ENCODE peak calls at places on chromosomes 7 and 10, in five cellular contexts. H, P, X, L and V are unnamed samples.

GRCh38 chr10:101270763-101271162 is 41.5 kb upstream of the LBX1 start:
- DNase-seq in P (no peak), H (no peak), X (no peak), L (no peak), V (no peak)

GRCh38 chr10:1521741-1522140 is 215.6 kb downstream of the ADARB2 start:
- DNase-seq in H (no peak), P (no peak), X (no peak), L (no peak), V (no peak)

GRCh38 chr10:88848499-88848898 is 3.1 kb downstream of the ANKRD22 start:
- DNase-seq in H (no peak), X (peak), P (peak), L (no peak), V (peak)

GRCh38 chr10:29950391-29950790 is 109.0 kb downstream of the JCAD start:
- DNase-seq in L (no peak), H (no peak), P (peak), X (no peak), V (no peak)

GRCh38 chr7:69187824-69188335 is 410.4 kb upstream of the AUTS2 start:
- DNase-seq in L (no peak), H (no peak), P (no peak), X (no peak), V (no peak)

GRCh38 chr7:131066635-131067034 is 261.0 kb upstream of the MKLN1 start:
- DNase-seq in P (peak), L (no peak), H (no peak), X (no peak), V (peak)

GRCh38 chr10:55397777-55398176 is 596.7 kb upstream of the PCDH15 start:
- DNase-seq in L (no peak), P (no peak), H (no peak), X (no peak), V (no peak)

GRCh38 chr10:6347391-6347951 is 144.7 kb downstream of the PFKFB3 start:
- DNase-seq in H (peak), P (no peak), L (no peak), X (no peak), V (peak)